ENCODE peak calls at places on chromosomes 6 and 20, in ten cellular contexts. One of them, this sample, is unnamed.

GRCh38 chr6:106745824-106746610 is 116.6 kb downstream of the QRSL1 start:
- DNase-seq in fibroblast of lung: peak; percentile 7
- DNase-seq in body of pancreas: no peak
- DNase-seq in MM.1S: no peak
- DNase-seq in mesenchymal stem cell: no peak
- DNase-seq in aorta: no peak
- DNase-seq in sigmoid colon: no peak
- DNase-seq in neuronal stem cell: no peak
- DNase-seq in CD8-positive, alpha-beta T cell: no peak
- DNase-seq in GM23338: no peak
- DNase-seq in this sample: no peak

GRCh38 chr6:157711060-157711459 is 112.0 kb upstream of the SNX9 start:
- DNase-seq in fibroblast of lung: no peak
- DNase-seq in body of pancreas: no peak
- DNase-seq in MM.1S: no peak
- DNase-seq in mesenchymal stem cell: peak; percentile 9
- DNase-seq in aorta: no peak
- DNase-seq in sigmoid colon: no peak
- DNase-seq in neuronal stem cell: no peak
- DNase-seq in CD8-positive, alpha-beta T cell: no peak
- DNase-seq in GM23338: no peak
- DNase-seq in this sample: no peak

GRCh38 chr20:54550776-54551396 is 75.5 kb downstream of the DOK5 start:
- DNase-seq in fibroblast of lung: peak; percentile 71
- DNase-seq in body of pancreas: no peak
- DNase-seq in MM.1S: no peak
- DNase-seq in mesenchymal stem cell: no peak
- DNase-seq in aorta: no peak
- DNase-seq in sigmoid colon: no peak
- DNase-seq in neuronal stem cell: no peak
- DNase-seq in CD8-positive, alpha-beta T cell: no peak
- DNase-seq in GM23338: no peak
- DNase-seq in this sample: no peak

GRCh38 chr6:36949636-36950035 is 4.9 kb upstream of the PI16 start:
- DNase-seq in fibroblast of lung: peak; percentile 72
- DNase-seq in body of pancreas: no peak
- DNase-seq in MM.1S: no peak
- DNase-seq in mesenchymal stem cell: peak; percentile 49
- DNase-seq in aorta: no peak
- DNase-seq in sigmoid colon: no peak
- DNase-seq in neuronal stem cell: no peak
- DNase-seq in CD8-positive, alpha-beta T cell: no peak
- DNase-seq in GM23338: no peak
- DNase-seq in this sample: no peak

GRCh38 chr6:51684603-51685002 is 402.8 kb downstream of the PKHD1 start:
- DNase-seq in fibroblast of lung: no peak
- DNase-seq in body of pancreas: no peak
- DNase-seq in MM.1S: no peak
- DNase-seq in mesenchymal stem cell: no peak
- DNase-seq in aorta: no peak
- DNase-seq in sigmoid colon: no peak
- DNase-seq in neuronal stem cell: no peak
- DNase-seq in CD8-positive, alpha-beta T cell: no peak
- DNase-seq in GM23338: no peak
- DNase-seq in this sample: no peak

GRCh38 chr6:134308800-134309199 is 9.1 kb downstream of the SGK1 start:
- DNase-seq in fibroblast of lung: no peak
- DNase-seq in body of pancreas: no peak
- DNase-seq in MM.1S: no peak
- DNase-seq in mesenchymal stem cell: no peak
- DNase-seq in aorta: no peak
- DNase-seq in sigmoid colon: no peak
- DNase-seq in neuronal stem cell: no peak
- DNase-seq in CD8-positive, alpha-beta T cell: no peak
- DNase-seq in GM23338: no peak
- DNase-seq in this sample: no peak

GRCh38 chr20:34946661-34947060 is 8.9 kb downstream of the GSS start:
- DNase-seq in fibroblast of lung: peak; percentile 69
- DNase-seq in body of pancreas: no peak
- DNase-seq in MM.1S: no peak
- DNase-seq in mesenchymal stem cell: no peak
- DNase-seq in aorta: no peak
- DNase-seq in sigmoid colon: no peak
- DNase-seq in neuronal stem cell: no peak
- DNase-seq in CD8-positive, alpha-beta T cell: no peak
- DNase-seq in GM23338: no peak
- DNase-seq in this sample: no peak

GRCh38 chr20:58213112-58213511 is 15.3 kb downstream of the ANKRD60 start:
- DNase-seq in fibroblast of lung: peak; percentile 22
- DNase-seq in body of pancreas: no peak
- DNase-seq in MM.1S: no peak
- DNase-seq in mesenchymal stem cell: no peak
- DNase-seq in aorta: peak; percentile 42
- DNase-seq in sigmoid colon: no peak
- DNase-seq in neuronal stem cell: no peak
- DNase-seq in CD8-positive, alpha-beta T cell: no peak
- DNase-seq in GM23338: no peak
- DNase-seq in this sample: no peak

GRCh38 chr6:34657307-34657978 is 39.1 kb downstream of the ILRUN start:
- DNase-seq in fibroblast of lung: peak; percentile 85
- DNase-seq in body of pancreas: peak; percentile 63
- DNase-seq in MM.1S: peak; percentile 75
- DNase-seq in mesenchymal stem cell: peak; percentile 92
- DNase-seq in aorta: no peak
- DNase-seq in sigmoid colon: peak; percentile 70
- DNase-seq in neuronal stem cell: no peak
- DNase-seq in CD8-positive, alpha-beta T cell: no peak
- DNase-seq in GM23338: peak; percentile 45
- DNase-seq in this sample: no peak

GRCh38 chr6:34656378-34657036 is 40.1 kb downstream of the ILRUN start:
- DNase-seq in fibroblast of lung: peak; percentile 74
- DNase-seq in body of pancreas: peak; percentile 30
- DNase-seq in MM.1S: peak; percentile 95
- DNase-seq in mesenchymal stem cell: peak; percentile 97
- DNase-seq in aorta: no peak
- DNase-seq in sigmoid colon: no peak
- DNase-seq in neuronal stem cell: no peak
- DNase-seq in CD8-positive, alpha-beta T cell: no peak
- DNase-seq in GM23338: no peak
- DNase-seq in this sample: no peak

GRCh38 chr6:34654061-34654460 is 42.5 kb downstream of the ILRUN start:
- DNase-seq in fibroblast of lung: no peak
- DNase-seq in body of pancreas: no peak
- DNase-seq in MM.1S: no peak
- DNase-seq in mesenchymal stem cell: no peak
- DNase-seq in aorta: no peak
- DNase-seq in sigmoid colon: no peak
- DNase-seq in neuronal stem cell: no peak
- DNase-seq in CD8-positive, alpha-beta T cell: no peak
- DNase-seq in GM23338: no peak
- DNase-seq in this sample: no peak

GRCh38 chr6:34658605-34659218 is 37.9 kb downstream of the ILRUN start:
- DNase-seq in fibroblast of lung: no peak
- DNase-seq in body of pancreas: no peak
- DNase-seq in MM.1S: no peak
- DNase-seq in mesenchymal stem cell: no peak
- DNase-seq in aorta: no peak
- DNase-seq in sigmoid colon: no peak
- DNase-seq in neuronal stem cell: no peak
- DNase-seq in CD8-positive, alpha-beta T cell: no peak
- DNase-seq in GM23338: no peak
- DNase-seq in this sample: no peak

DNA sequence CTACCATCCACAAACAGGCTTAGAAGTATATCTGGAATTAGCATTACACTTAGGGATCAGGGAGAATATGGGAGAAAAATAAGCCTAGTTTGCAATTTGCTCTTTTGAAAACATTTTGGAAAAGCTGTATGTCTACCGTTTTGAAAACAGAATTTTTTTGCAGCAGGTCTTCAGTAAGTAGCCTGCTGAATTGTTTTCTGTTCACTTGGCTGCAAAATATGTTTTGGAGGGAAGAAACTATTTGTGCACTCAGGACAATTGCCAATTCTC is 39.6 kb downstream of the ILRUN start:
- DNase-seq in fibroblast of lung: peak; percentile 77
- DNase-seq in body of pancreas: no peak
- DNase-seq in MM.1S: no peak
- DNase-seq in mesenchymal stem cell: no peak
- DNase-seq in aorta: no peak
- DNase-seq in sigmoid colon: no peak
- DNase-seq in neuronal stem cell: no peak
- DNase-seq in CD8-positive, alpha-beta T cell: no peak
- DNase-seq in GM23338: no peak
- DNase-seq in this sample: no peak
- H3K4me1 ChIP-seq in fibroblast of lung: peaks cover 7% of the 10 kb centered on the region
- H3K4me1 ChIP-seq in body of pancreas: peaks cover 45% of the 10 kb centered on the region
- H3K4me1 ChIP-seq in MM.1S: peaks cover 39% of the 10 kb centered on the region
- H3K4me1 ChIP-seq in mesenchymal stem cell: peaks cover 3% of the 10 kb centered on the region
- H3K4me1 ChIP-seq in aorta: peaks cover 8% of the 10 kb centered on the region
- H3K4me1 ChIP-seq in sigmoid colon: peaks cover 39% of the 10 kb centered on the region
- H3K4me1 ChIP-seq in neuronal stem cell: peaks cover 11% of the 10 kb centered on the region
- H3K4me1 ChIP-seq in CD8-positive, alpha-beta T cell: peaks cover 26% of the 10 kb centered on the region
- H3K4me1 ChIP-seq in GM23338: peaks cover 21% of the 10 kb centered on the region
- H3K4me1 ChIP-seq in this sample: peaks cover 8% of the 10 kb centered on the region

DNA sequence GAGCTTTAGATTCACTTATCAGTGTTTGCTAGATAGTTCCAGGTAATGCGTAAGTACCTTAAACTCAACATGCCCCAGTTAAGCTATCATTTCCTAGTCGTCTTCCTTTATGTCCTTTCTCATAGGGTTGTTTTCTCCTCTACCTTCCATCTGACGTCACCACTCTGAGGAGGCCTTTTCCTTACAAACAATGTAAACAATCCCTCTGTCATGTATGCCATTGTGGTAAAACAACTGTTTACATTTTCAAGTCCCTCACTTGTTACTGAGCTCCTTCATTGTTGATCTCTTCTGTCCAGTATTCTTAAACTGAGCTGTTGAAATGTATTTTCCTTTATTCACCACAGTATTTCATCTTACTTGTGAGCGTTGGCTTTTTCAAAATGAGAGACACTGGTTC is 45.4 kb upstream of the PLCG1 start:
- DNase-seq in fibroblast of lung: no peak
- DNase-seq in body of pancreas: no peak
- DNase-seq in MM.1S: no peak
- DNase-seq in mesenchymal stem cell: peak; percentile 92
- DNase-seq in aorta: no peak
- DNase-seq in sigmoid colon: no peak
- DNase-seq in neuronal stem cell: no peak
- DNase-seq in CD8-positive, alpha-beta T cell: no peak
- DNase-seq in GM23338: no peak
- DNase-seq in this sample: no peak
- H3K4me3 ChIP-seq in fibroblast of lung: no peak overlapping the region
- H3K4me3 ChIP-seq in body of pancreas: no peak overlapping the region
- H3K4me3 ChIP-seq in MM.1S: no peak overlapping the region
- H3K4me3 ChIP-seq in mesenchymal stem cell: no peak overlapping the region
- H3K4me3 ChIP-seq in aorta: no peak overlapping the region
- H3K4me3 ChIP-seq in sigmoid colon: no peak overlapping the region
- H3K4me3 ChIP-seq in neuronal stem cell: no peak overlapping the region
- H3K4me3 ChIP-seq in CD8-positive, alpha-beta T cell: no peak overlapping the region
- H3K4me3 ChIP-seq in GM23338: no peak overlapping the region
- H3K4me3 ChIP-seq in this sample: no peak overlapping the region

DNA sequence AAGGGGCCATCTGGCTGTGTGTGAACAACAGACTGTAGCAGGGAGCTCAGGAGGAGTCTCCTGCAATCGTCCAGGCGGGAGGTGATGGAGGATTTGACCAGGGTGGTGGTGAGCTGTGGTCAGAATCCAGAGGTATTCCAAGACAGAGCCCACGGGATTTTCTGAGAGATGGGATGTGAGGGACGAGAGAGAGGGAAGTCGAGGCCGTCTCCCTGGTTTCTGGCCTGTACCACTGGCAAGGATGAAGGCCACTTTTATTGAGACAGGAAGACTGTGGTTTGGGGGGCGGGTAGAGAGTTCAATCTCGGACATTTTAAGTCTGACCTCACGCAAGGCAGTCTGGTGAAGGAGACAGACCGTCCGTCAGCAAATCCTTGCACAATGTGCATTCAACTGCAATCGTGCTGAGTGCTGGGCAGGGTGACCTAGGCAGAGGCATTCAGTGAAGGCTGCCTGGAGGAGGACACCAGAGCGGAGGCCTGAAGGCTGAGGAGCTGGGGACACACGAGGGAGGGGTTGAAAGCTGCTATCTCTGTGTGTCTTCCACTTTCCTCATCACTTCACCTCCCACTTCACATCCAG is 53.9 kb downstream of the PREX1 start:
- DNase-seq in fibroblast of lung: peak; percentile 40
- DNase-seq in body of pancreas: no peak
- DNase-seq in MM.1S: no peak
- DNase-seq in mesenchymal stem cell: peak; percentile 11
- DNase-seq in aorta: no peak
- DNase-seq in sigmoid colon: no peak
- DNase-seq in neuronal stem cell: no peak
- DNase-seq in CD8-positive, alpha-beta T cell: no peak
- DNase-seq in GM23338: no peak
- DNase-seq in this sample: no peak
- H3K4me1 ChIP-seq in fibroblast of lung: no peaks in the 10 kb centered on the region
- H3K4me1 ChIP-seq in body of pancreas: no peaks in the 10 kb centered on the region
- H3K4me1 ChIP-seq in MM.1S: no peaks in the 10 kb centered on the region
- H3K4me1 ChIP-seq in mesenchymal stem cell: peaks cover 15% of the 10 kb centered on the region
- H3K4me1 ChIP-seq in aorta: peaks cover 3% of the 10 kb centered on the region
- H3K4me1 ChIP-seq in sigmoid colon: peaks cover 3% of the 10 kb centered on the region
- H3K4me1 ChIP-seq in neuronal stem cell: peaks cover 12% of the 10 kb centered on the region
- H3K4me1 ChIP-seq in CD8-positive, alpha-beta T cell: peaks cover 80% of the 10 kb centered on the region
- H3K4me1 ChIP-seq in GM23338: peaks cover 8% of the 10 kb centered on the region
- H3K4me1 ChIP-seq in this sample: no peaks in the 10 kb centered on the region

GRCh38 chr6:31579119-31579505 is 3.1 kb downstream of the LTB start:
- DNase-seq in fibroblast of lung: no peak
- DNase-seq in body of pancreas: no peak
- DNase-seq in MM.1S: no peak
- DNase-seq in mesenchymal stem cell: no peak
- DNase-seq in aorta: no peak
- DNase-seq in sigmoid colon: no peak
- DNase-seq in neuronal stem cell: no peak
- DNase-seq in CD8-positive, alpha-beta T cell: no peak
- DNase-seq in GM23338: no peak
- DNase-seq in this sample: no peak

GRCh38 chr6:31579546-31580445 is 2.4 kb downstream of the LTB start:
- DNase-seq in fibroblast of lung: no peak
- DNase-seq in body of pancreas: no peak
- DNase-seq in MM.1S: no peak
- DNase-seq in mesenchymal stem cell: no peak
- DNase-seq in aorta: no peak
- DNase-seq in sigmoid colon: no peak
- DNase-seq in neuronal stem cell: no peak
- DNase-seq in CD8-positive, alpha-beta T cell: no peak
- DNase-seq in GM23338: no peak
- DNase-seq in this sample: no peak

GRCh38 chr6:31578058-31578457 is 2.7 kb downstream of the TNF start:
- DNase-seq in fibroblast of lung: no peak
- DNase-seq in body of pancreas: no peak
- DNase-seq in MM.1S: no peak
- DNase-seq in mesenchymal stem cell: no peak
- DNase-seq in aorta: no peak
- DNase-seq in sigmoid colon: no peak
- DNase-seq in neuronal stem cell: no peak
- DNase-seq in CD8-positive, alpha-beta T cell: no peak
- DNase-seq in GM23338: no peak
- DNase-seq in this sample: peak; percentile 28

GRCh38 chr6:31576897-31577341 is 1.6 kb downstream of the TNF start:
- DNase-seq in fibroblast of lung: no peak
- DNase-seq in body of pancreas: no peak
- DNase-seq in MM.1S: no peak
- DNase-seq in mesenchymal stem cell: no peak
- DNase-seq in aorta: no peak
- DNase-seq in sigmoid colon: no peak
- DNase-seq in neuronal stem cell: no peak
- DNase-seq in CD8-positive, alpha-beta T cell: peak; percentile 49
- DNase-seq in GM23338: no peak
- DNase-seq in this sample: peak; percentile 39

GRCh38 chr6:31578461-31579118 is 3.2 kb downstream of the TNF start:
- DNase-seq in fibroblast of lung: no peak
- DNase-seq in body of pancreas: peak; percentile 56
- DNase-seq in MM.1S: no peak
- DNase-seq in mesenchymal stem cell: peak; percentile 38
- DNase-seq in aorta: no peak
- DNase-seq in sigmoid colon: no peak
- DNase-seq in neuronal stem cell: no peak
- DNase-seq in CD8-positive, alpha-beta T cell: no peak
- DNase-seq in GM23338: peak; percentile 75
- DNase-seq in this sample: peak; percentile 68
- H3K4me3 ChIP-seq in fibroblast of lung: no peak overlapping the region
- H3K4me3 ChIP-seq in body of pancreas: no peak overlapping the region
- H3K4me3 ChIP-seq in MM.1S: no peak overlapping the region
- H3K4me3 ChIP-seq in mesenchymal stem cell: no peak overlapping the region
- H3K4me3 ChIP-seq in aorta: no peak overlapping the region
- H3K4me3 ChIP-seq in sigmoid colon: no peak overlapping the region
- H3K4me3 ChIP-seq in neuronal stem cell: no peak overlapping the region
- H3K4me3 ChIP-seq in CD8-positive, alpha-beta T cell: no peak overlapping the region
- H3K4me3 ChIP-seq in GM23338: no peak overlapping the region
- H3K4me3 ChIP-seq in this sample: no peak overlapping the region

This sample was measured in endodermal cell.